ENCODE peak calls at places on chromosomes 4 and X, in nine cellular contexts. U is CD8-positive, alpha-beta memory T cell; O is heart left ventricle; W is psoas muscle; M is cardiac muscle cell; Y is lower lobe of right lung; R is hepatocyte; F is thoracic aorta; C is CD4-positive, alpha-beta memory T cell. G is an unnamed sample. For H3K9me3 and H3K36me3, the result is how much of the 10 kb centered on the place peaks cover.

GRCh38 chr4:128338634-128339355 is 51.2 kb upstream of the PGRMC2 start:
- DNase-seq in U (no peak), O (no peak), W (no peak), M (no peak), Y (no peak), R (no peak), F (no peak), C (no peak), G (no peak)

GRCh38 chrX:118807151-118808017 is 16.2 kb upstream of the ZCCHC12 start:
- DNase-seq in U (no peak), O (no peak), W (peak), M (peak), Y (no peak), R (peak), F (no peak), C (peak), G (peak)

GRCh38 chr4:42750091-42750490 is 93.2 kb upstream of the ATP8A1 start:
- DNase-seq in U (peak), O (no peak), W (no peak), M (peak), Y (no peak), R (peak), F (no peak), C (peak), G (peak)

GRCh38 chr4:163343604-163344146 is at the start of gene NPY5R:
- DNase-seq in U (no peak), O (no peak), W (peak), M (peak), Y (no peak), R (peak), F (no peak), C (no peak), G (peak)

GRCh38 chrX:139204903-139205667 is 325.5 kb upstream of the F9 start:
- DNase-seq in U (no peak), O (no peak), W (peak), M (peak), Y (peak), R (peak), F (no peak), C (no peak), G (no peak)

GRCh38 chrX:32877592-32877991 is 333.8 kb downstream of the DMD start:
- DNase-seq in U (no peak), O (no peak), W (no peak), M (no peak), Y (no peak), R (no peak), F (no peak), C (no peak), G (no peak)

GRCh38 chr4:87114245-87115062 is 106.0 kb downstream of the KLHL8 start:
- DNase-seq in U (no peak), O (no peak), W (no peak), M (no peak), Y (no peak), R (no peak), F (no peak), C (no peak), G (no peak)

GRCh38 chr4:101599620-101600019 is 190.9 kb upstream of the BANK1 start:
- DNase-seq in U (no peak), O (no peak), W (no peak), M (no peak), Y (no peak), R (no peak), F (no peak), C (no peak), G (no peak)

GRCh38 chrX:8743126-8743732 is 11.3 kb upstream of the ANOS1 start:
- DNase-seq in U (peak), O (peak), W (peak), M (peak), Y (peak), R (peak), F (no peak), C (peak), G (peak)

GRCh38 chr4:105683038-105683437 is 25.5 kb downstream of the INTS12 start:
- DNase-seq in U (no peak), O (no peak), W (no peak), M (no peak), Y (peak), R (no peak), F (no peak), C (no peak), G (no peak)

GRCh38 chrX:11209798-11210197 is 83.4 kb upstream of the AMELX start:
- DNase-seq in U (no peak), O (no peak), W (no peak), M (no peak), Y (no peak), R (no peak), F (no peak), C (no peak), G (no peak)

GRCh38 chr4:24470681-24471622 is 113.4 kb downstream of the DHX15 start:
- DNase-seq in U (peak), O (peak), W (peak), M (peak), Y (peak), R (peak), F (no peak), C (peak), G (peak)

GRCh38 chr4:30904161-30904560 is 184.0 kb downstream of the PCDH7 start:
- DNase-seq in U (no peak), O (no peak), W (no peak), M (no peak), Y (no peak), R (no peak), F (no peak), C (no peak), G (no peak)

GRCh38 chr4:157655101-157655818 is 434.7 kb downstream of the GRIA2 start:
- DNase-seq in U (no peak), O (no peak), W (no peak), M (no peak), Y (no peak), R (no peak), F (no peak), C (no peak), G (no peak)

GRCh38 chrX:47452112-47452511 is 30.9 kb downstream of the ZNF41 start:
- DNase-seq in U (no peak), O (no peak), W (no peak), M (no peak), Y (no peak), R (no peak), F (no peak), C (no peak), G (no peak)

GRCh38 chrX:47446431-47446830 is 36.6 kb downstream of the ZNF41 start:
- DNase-seq in U (no peak), O (no peak), W (no peak), M (no peak), Y (no peak), R (no peak), F (no peak), C (no peak), G (no peak)

GRCh38 chrX:47448165-47448806 is 34.7 kb downstream of the ZNF41 start:
- DNase-seq in U (no peak), O (no peak), W (no peak), M (no peak), Y (no peak), R (no peak), F (no peak), C (no peak), G (no peak)

GRCh38 chrX:47447607-47448006 is 35.4 kb downstream of the ZNF41 start:
- DNase-seq in U (no peak), O (no peak), W (no peak), M (no peak), Y (no peak), R (no peak), F (no peak), C (no peak), G (no peak)

DNA sequence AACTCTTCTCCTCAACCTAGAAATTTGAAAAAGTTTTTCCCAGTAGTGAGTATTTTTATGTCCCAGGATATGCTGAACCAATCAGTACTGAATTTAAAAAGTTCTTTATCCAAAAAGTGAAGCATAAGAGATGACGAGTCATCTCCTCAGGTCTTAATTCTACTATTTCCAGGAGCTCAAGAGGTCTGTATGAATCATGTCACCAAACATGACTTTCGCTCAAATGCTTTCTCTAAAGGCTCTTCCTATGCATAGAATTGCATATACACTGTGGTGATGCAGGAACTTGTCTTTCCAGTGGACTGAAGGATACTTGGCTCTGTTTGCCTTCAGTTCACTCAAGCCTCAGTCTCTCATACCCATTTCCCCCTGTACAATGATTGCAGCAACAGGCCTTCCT is 36.1 kb downstream of the ZNF41 start:
- DNase-seq in U (no peak), O (no peak), W (no peak), M (no peak), Y (no peak), R (no peak), F (no peak), C (no peak), G (no peak)
- H3K9me3 ChIP-seq in U (under half), O (under half), W (under half), M (under half), Y (under half), R (under half), F (under half), C (under half), G (under half)

GRCh38 chr4:25939330-25939729 is 25.3 kb downstream of the SMIM20 start:
- DNase-seq in U (no peak), O (no peak), W (no peak), M (no peak), Y (no peak), R (no peak), F (no peak), C (no peak), G (no peak)

GRCh38 chr4:25941441-25941840 is 27.4 kb downstream of the SMIM20 start:
- DNase-seq in U (no peak), O (no peak), W (no peak), M (no peak), Y (no peak), R (no peak), F (no peak), C (no peak), G (no peak)

GRCh38 chr4:25936696-25937095 is 22.7 kb downstream of the SMIM20 start:
- DNase-seq in U (no peak), O (no peak), W (no peak), M (no peak), Y (no peak), R (no peak), F (no peak), C (no peak), G (no peak)

GRCh38 chr4:25938251-25939186 is 24.5 kb downstream of the SMIM20 start:
- DNase-seq in U (no peak), O (peak), W (peak), M (no peak), Y (no peak), R (no peak), F (no peak), C (no peak), G (no peak)

DNA sequence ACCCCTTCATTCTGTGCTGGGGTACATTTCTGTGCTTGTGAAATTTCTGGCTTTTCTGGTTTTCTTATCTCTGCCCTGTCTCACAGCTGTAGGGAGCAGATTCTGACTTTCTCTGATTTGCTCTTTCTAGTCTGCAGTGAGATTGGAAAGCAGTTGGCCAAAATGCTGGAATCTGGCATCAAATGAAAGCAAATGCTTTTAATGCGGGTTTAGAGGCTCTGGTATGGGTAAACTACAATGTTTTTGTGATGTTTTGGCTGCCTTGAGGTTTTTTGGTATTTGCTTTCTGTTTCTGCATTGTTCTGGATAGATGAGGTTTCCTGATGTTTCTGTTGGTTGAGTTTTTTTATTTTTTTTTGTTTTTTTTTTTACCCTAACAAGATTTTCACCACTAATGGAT is 23.8 kb downstream of the SMIM20 start:
- DNase-seq in U (no peak), O (no peak), W (no peak), M (no peak), Y (no peak), R (no peak), F (no peak), C (no peak), G (no peak)
- H3K27ac ChIP-seq in U (no peak), O (no peak), W (no peak), M (no peak), Y (no peak), R (peak), F (no peak), C (no peak), G (no peak)

DNA sequence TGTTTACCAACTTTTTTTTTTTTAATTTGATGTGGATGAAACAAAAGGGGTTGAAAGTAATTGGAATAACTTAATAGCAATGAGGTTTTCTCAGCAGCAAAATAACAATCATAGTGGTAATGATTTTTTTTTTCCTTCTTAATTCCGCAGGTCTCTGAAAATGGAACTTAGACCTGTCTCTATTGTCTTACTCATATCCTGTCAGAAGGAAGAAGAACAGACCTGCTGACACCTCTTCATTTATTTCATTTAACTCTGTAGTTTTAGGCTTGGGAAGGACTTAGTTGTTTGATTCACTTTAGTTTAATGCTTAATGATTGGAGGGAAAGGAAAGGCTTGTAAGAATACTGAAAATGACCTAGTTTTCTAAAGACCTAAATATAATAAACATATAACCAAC is 9.0 kb downstream of the PCDH18 start:
- DNase-seq in U (no peak), O (no peak), W (no peak), M (no peak), Y (no peak), R (no peak), F (no peak), C (no peak), G (no peak)
- H3K36me3 ChIP-seq in U (under half), O (under half), W (under half), M (under half), Y (under half), R (under half), F (under half), C (under half), G (under half)

GRCh38 chr4:38800366-38800765 is 4.2 kb downstream of the TLR1 start:
- DNase-seq in U (no peak), O (no peak), W (no peak), M (no peak), Y (no peak), R (no peak), F (no peak), C (no peak), G (no peak)
- H3K9me3 ChIP-seq in U (under half), O (under half), W (under half), M (under half), Y (under half), R (under half), F (under half), C (under half), G (under half)

GRCh38 chr4:26864904-26865303 is 4.3 kb downstream of the STIM2 start:
- DNase-seq in U (no peak), O (no peak), W (no peak), M (no peak), Y (no peak), R (no peak), F (no peak), C (no peak), G (no peak)
- H3K27ac ChIP-seq in U (no peak), O (no peak), W (no peak), M (no peak), Y (peak), R (no peak), F (no peak), C (no peak), G (no peak)

DNA sequence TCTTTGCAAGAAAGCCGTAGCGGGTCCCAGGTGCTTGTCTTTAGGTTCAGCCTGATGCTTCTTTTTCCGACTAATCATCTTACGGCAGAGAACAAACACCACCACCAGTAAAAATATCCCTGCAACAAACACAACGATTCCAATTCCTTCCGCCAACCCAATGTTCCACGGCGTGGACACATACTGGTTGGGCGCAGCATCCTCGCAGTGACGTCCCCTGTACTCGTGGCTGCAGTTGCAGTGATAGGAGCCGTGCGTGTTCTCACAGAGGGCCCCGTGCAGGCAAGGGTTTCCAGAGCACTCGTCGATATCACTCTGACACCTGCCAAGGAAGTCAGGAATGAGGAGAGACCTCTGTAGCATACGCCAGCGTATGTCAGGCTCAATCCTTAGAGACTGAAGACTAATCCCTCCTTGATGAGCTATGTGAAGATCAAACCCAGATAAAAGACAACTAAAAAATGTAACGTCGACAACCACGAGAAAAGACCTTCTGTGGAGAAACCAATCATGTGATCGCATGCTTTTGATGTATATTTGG is 41.6 kb upstream of the MTNR1A start:
- DNase-seq in U (no peak), O (no peak), W (no peak), M (no peak), Y (no peak), R (no peak), F (no peak), C (no peak), G (no peak)
- H3K36me3 ChIP-seq in U (under half), O (half or more), W (under half), M (half or more), Y (half or more), R (under half), F (under half), C (under half), G (under half)

GRCh38 chrX:76815754-76816153 is 388.2 kb downstream of the MAGEE1 start:
- DNase-seq in U (no peak), O (no peak), W (no peak), M (no peak), Y (no peak), R (no peak), F (no peak), C (no peak), G (no peak)

DNA sequence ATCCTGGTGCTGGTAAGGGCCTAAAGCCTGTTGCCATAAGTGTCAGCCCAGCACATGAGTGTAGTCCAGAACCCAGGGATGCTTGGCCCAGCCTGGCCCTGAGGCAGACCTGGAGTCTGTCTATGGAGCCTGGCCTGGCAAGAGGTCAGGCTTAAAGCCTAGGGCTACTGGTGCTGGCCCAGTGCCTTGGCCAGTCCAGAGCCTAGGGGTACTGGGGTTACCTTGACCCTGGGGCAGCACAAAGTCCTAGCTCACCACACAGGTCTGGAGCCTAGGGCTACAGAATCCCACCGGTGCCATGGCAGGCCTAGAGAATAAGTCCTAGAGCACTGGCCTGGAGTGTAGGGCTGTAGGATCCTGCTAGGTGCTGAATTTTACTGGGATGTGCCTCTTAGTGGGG is 393.8 kb downstream of the MAGEE1 start:
- DNase-seq in U (no peak), O (no peak), W (no peak), M (no peak), Y (no peak), R (no peak), F (no peak), C (no peak), G (no peak)
- H3K9me3 ChIP-seq in U (under half), O (under half), W (under half), M (under half), Y (under half), R (under half), F (under half), C (under half), G (under half)

GRCh38 chrX:123236868-123237267 is 52.8 kb downstream of the GRIA3 start:
- DNase-seq in U (no peak), O (no peak), W (no peak), M (no peak), Y (no peak), R (no peak), F (no peak), C (no peak), G (no peak)

DNA sequence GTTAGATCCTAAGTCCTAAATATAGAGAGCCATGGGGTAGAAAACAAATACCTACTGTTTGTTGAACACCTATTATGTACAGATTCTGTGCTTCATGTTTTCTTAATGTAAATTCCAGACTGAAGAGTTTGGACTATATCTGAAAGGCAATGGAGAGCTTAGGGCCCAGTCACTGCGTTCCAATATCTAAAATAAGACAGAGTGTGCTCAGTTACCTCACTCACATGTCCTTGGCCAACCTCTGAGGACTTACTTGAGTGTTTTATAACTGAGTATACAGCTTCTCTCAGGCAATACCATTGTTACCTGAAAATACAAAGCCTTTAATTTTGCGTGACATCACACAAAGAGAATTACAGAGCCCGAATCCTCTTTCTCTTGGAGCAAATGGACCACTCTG is 53.2 kb downstream of the GRIA3 start:
- DNase-seq in U (no peak), O (no peak), W (no peak), M (no peak), Y (no peak), R (no peak), F (no peak), C (no peak), G (no peak)
- H3K27ac ChIP-seq in U (no peak), O (no peak), W (no peak), M (no peak), Y (no peak), R (no peak), F (peak), C (no peak), G (no peak)